ENCODE peak calls at places on chromosomes 12 and 14, in five cellular contexts. X, J, Q, I and E are unnamed samples.

GRCh38 chr12:112418248-112418595 is 525 bp upstream of the PTPN11 start:
- DNase-seq in X (no peak), Q (peak; percentile 28), J (no peak), I (no peak), E (no peak)

GRCh38 chr12:80684077-80684495 is 23.3 kb upstream of the MYF6 start:
- DNase-seq in J (no peak), I (no peak), X (no peak), Q (no peak), E (no peak)

GRCh38 chr12:62683724-62684501 is 217.3 kb downstream of the MON2 start:
- DNase-seq in I (peak; percentile 90), Q (no peak), J (peak; percentile 48), X (no peak), E (no peak)

GRCh38 chr12:53185582-53186153 is 4.9 kb upstream of the CSAD start:
- DNase-seq in X (no peak), I (peak; percentile 62), Q (no peak), J (no peak), E (no peak)

GRCh38 chr12:49733219-49734017 is 7.9 kb upstream of the TMBIM6 start:
- DNase-seq in J (no peak), I (no peak), Q (no peak), X (no peak), E (no peak)

GRCh38 chr12:48775299-48775698 is 13.6 kb downstream of the ADCY6 start:
- DNase-seq in I (no peak), Q (no peak), J (no peak), X (no peak), E (no peak)

GRCh38 chr12:198708-199107 is 15.2 kb downstream of the SLC6A12 start:
- DNase-seq in Q (no peak), X (no peak), I (no peak), J (no peak), E (no peak)

GRCh38 chr14:55221186-55221585 is 29.8 kb upstream of the DLGAP5 start:
- DNase-seq in I (no peak), X (no peak), J (peak; percentile 59), Q (no peak), E (no peak)

GRCh38 chr12:66074561-66074960 is 56.0 kb downstream of the LLPH start:
- DNase-seq in J (peak; percentile 74), X (no peak), Q (no peak), I (no peak), E (no peak)

GRCh38 chr12:122895757-122896636 is at the start of gene VPS37B:
- DNase-seq in X (peak; percentile 75), Q (no peak), J (peak; percentile 82), I (peak; percentile 97), E (peak; percentile 87)

GRCh38 chr12:119148049-119148448 is 30.7 kb upstream of the HSPB8 start:
- DNase-seq in X (no peak), I (no peak), Q (no peak), J (no peak), E (no peak)

GRCh38 chr12:119153477-119154434 is 25.0 kb upstream of the HSPB8 start:
- DNase-seq in Q (no peak), X (no peak), I (no peak), J (peak; percentile 50), E (peak; percentile 94)

GRCh38 chr12:119154435-119154818 is 24.3 kb upstream of the HSPB8 start:
- DNase-seq in X (no peak), I (no peak), J (peak; percentile 10), Q (no peak), E (no peak)

GRCh38 chr12:119149270-119149669 is 29.5 kb upstream of the HSPB8 start:
- DNase-seq in X (no peak), Q (no peak), J (no peak), I (no peak), E (no peak)

DNA sequence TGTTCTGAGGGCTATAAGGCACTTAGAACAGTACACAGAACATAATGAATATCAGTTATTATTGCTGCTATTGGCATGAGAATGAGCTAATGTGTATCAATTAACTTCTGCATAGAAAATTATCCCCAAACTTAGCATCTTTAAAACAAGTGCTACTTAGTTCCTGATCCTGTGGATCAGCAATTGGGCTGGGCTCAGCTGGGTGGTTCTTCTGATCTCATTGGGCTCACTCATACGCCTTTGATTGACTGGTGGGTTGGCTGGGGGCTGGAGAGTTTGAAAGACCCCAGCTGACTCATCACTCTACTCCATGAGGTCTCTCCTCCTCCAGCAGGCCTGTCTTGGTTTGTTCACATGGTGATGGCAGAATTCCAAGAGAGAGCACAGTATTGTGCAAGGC is 27.3 kb upstream of the HSPB8 start:
- DNase-seq in I (no peak), J (peak; percentile 4), Q (no peak), X (no peak), E (no peak)
- TF ChIP-seq CTCF in I (no peak), J (no peak), Q (no peak), X (no peak), E (no peak)

GRCh38 chr12:61538951-61539350 is 721.3 kb upstream of the USP15 start:
- DNase-seq in J (peak; percentile 5), X (no peak), Q (peak; percentile 70), I (no peak), E (no peak)
- TF ChIP-seq CTCF in J (peak; percentile 16), X (no peak), Q (peak; percentile 85), I (no peak), E (no peak)

DNA sequence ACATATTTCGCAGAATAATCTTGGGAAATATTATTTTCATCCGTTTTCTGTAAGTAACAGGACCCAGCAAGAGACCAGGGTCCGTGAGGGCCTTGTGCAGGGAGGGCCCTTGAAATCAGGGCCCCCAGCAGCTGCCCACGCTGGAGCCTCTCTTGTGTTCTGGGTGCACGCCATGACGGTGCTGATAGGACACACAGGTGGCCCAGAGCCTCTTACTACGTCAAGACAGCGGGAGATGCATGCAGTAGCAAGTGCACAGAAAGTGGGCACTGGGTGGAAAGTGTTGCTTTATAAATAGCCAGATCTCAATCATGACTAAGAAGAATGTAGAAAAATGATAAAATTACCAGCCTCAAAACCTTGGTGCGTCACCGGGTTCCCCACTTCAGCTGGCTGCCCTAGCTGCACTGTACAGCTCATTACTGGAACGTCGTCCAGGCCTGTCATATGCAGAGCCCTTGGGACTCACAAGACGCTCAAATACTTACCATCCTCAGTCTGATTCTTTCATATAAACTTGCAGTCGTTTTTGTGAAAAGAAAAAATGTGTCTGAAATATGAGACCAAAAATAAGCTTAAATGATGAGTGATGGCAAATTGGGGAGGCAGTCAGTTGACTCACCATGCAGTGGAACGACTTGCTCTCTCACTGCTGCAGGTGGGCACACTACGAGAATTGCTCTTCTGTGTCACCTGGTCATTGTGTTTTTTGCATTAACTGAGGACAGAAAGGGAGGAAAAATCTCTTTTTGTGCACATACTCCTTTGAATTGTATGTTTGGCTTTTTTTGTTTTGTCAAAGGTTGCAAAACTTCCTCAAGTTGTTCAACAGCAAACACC is 68.2 kb downstream of the DDX51 start:
- DNase-seq in Q (no peak), I (peak; percentile 61), J (no peak), X (no peak), E (no peak)
- TF ChIP-seq CTCF in Q (peak; percentile 16), I (no peak), J (no peak), X (no peak), E (no peak)

DNA sequence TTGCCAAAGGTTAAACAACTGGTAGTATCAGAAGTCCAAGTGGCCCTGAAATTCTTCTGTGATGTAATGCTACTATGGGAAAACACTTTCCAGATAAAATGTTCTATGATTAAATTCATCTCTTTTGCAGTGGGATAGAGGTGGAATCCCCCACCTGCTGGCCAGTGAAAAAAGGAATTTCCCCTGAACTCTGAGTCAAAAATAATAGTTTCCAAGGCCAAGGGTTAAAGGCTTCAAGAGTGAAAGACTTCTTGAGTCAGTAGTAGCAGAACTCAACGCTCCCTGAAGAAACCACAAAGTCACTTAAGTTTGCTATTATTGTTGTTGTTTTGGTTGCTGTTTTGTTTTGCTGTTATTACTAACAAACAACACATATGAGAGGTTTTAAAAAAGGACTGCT is 330.8 kb downstream of the SOX5 start:
- DNase-seq in I (no peak), Q (no peak), J (no peak), X (no peak), E (no peak)
- TF ChIP-seq CTCF in I (no peak), Q (no peak), J (no peak), X (no peak), E (no peak)

GRCh38 chr14:50550294-50550693 is 9.7 kb upstream of the ATL1 start:
- DNase-seq in I (no peak), J (no peak), X (no peak), Q (no peak), E (no peak)
- TF ChIP-seq CTCF in I (no peak), J (no peak), X (no peak), Q (no peak), E (no peak)